ENCODE peak calls at places on chromosome 11, in five cellular contexts. U, C, G, I and X are unnamed samples.

GRCh38 chr11:59997800-59998199 is 19.2 kb upstream of the OOSP4B start:
- DNase-seq in I (no peak), G (no peak), C (no peak), U (no peak), X (no peak)

GRCh38 chr11:46112961-46113617 is 8.2 kb downstream of the PHF21A start:
- DNase-seq in C (peak), U (peak), G (no peak), I (no peak), X (peak)

GRCh38 chr11:44133335-44133946 is 38.0 kb downstream of the EXT2 start:
- DNase-seq in C (peak), G (no peak), I (no peak), U (peak), X (peak)

GRCh38 chr11:8258289-8258688 is 5.4 kb downstream of the LMO1 start:
- DNase-seq in C (no peak), G (no peak), I (no peak), U (no peak), X (no peak)

GRCh38 chr11:128598755-128599154 is 11.4 kb upstream of the ETS1 start:
- DNase-seq in G (no peak), U (no peak), C (no peak), I (no peak), X (no peak)

GRCh38 chr11:130897262-130898182 is 18.8 kb downstream of the SNX19 start:
- DNase-seq in G (no peak), C (no peak), U (no peak), I (no peak), X (no peak)

GRCh38 chr11:111538407-111539114 is 2.0 kb upstream of the LAYN start:
- DNase-seq in I (no peak), U (no peak), C (peak), G (no peak), X (no peak)

GRCh38 chr11:32792111-32792947 is 2.1 kb downstream of the CCDC73 start:
- DNase-seq in G (no peak), I (no peak), U (no peak), C (no peak), X (no peak)

DNA sequence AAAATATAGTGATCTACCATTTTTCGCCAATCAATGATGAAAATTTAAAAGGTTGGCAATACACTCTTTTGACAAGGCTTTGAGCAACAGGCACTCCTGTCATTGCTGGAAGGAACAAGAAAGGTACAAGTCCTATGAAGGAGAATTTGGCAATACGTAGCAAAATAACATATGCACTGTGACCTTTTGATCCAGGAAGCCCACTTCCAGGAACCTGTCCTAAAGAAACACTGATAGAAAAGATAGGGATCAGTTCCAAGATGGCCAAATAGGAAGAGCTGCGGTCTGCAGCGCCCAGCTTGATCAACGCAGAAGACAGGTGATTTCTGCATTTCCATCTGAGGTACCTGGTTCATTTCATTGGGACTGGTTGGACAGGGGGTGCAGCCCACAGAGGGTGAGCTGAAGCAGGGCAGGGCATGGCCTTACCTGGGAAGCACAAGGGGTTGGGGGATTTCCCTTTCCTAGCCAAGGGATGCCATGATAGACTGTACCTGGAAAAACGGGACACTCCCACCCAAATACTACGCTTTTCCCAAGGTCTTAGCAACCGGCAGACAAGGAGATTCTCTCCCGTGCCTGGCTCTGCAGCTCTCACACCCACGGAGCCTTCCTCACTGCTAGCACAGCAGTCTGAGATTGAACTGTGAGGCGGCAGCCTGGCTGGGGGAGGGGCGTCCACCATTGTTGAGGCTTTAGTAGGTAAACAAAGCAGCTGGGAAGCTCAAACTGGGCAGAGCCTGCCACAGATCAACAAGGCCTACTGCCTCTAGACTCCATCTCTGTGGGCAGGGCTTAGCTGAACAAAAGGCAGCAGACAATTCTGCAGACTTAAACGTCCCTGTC is 69.7 kb upstream of the GALNT18 start:
- DNase-seq in G (peak), U (no peak), I (no peak), C (no peak), X (peak)
- H3K4me2 ChIP-seq in G (peak), U (no peak), I (no peak), C (peak), X (peak)

GRCh38 chr11:20193307-20193706 is 33.0 kb upstream of the DBX1 start:
- DNase-seq in C (no peak), U (no peak), I (no peak), G (no peak), X (no peak)

GRCh38 chr11:20192641-20193040 is 32.4 kb upstream of the DBX1 start:
- DNase-seq in U (no peak), G (no peak), C (no peak), I (no peak), X (no peak)

GRCh38 chr11:20194470-20194869 is 34.2 kb upstream of the DBX1 start:
- DNase-seq in G (no peak), U (no peak), I (no peak), C (no peak), X (no peak)

GRCh38 chr11:20201231-20201630 is 41.0 kb upstream of the DBX1 start:
- DNase-seq in U (no peak), C (no peak), I (no peak), G (no peak), X (peak)

DNA sequence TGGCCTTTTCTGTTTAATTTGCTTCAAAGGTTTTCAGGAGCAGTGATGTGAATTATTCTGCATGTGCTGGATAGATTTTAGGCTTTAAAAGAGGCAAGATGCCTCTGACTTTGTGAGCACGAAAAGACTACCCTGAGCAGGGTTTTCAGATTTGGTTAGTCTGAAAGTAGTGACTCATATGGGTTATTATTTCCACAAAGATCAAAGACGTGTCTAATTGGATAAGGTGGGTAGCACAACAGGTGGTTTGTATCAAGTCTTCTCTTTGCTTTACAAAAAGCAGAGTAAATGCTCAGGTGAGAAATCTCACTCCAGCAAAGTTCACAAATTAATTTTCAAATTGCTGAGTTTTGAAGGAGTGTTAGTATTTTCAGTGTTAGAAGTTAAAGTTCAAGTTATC is 37.6 kb upstream of the DBX1 start:
- DNase-seq in I (peak), G (no peak), C (no peak), U (no peak), X (no peak)
- TF ChIP-seq CREB1 in I (no peak), G (no peak), C (no peak), U (no peak), X (no peak)

GRCh38 chr11:118153976-118154375 is 1.4 kb upstream of the SCN4B start:
- DNase-seq in U (no peak), I (no peak), G (no peak), C (no peak), X (no peak)
- H3K4me2 ChIP-seq in U (no peak), I (no peak), G (peak), C (no peak), X (peak)

GRCh38 chr11:113202431-113202830 is 112.0 kb upstream of the TTC12 start:
- DNase-seq in G (no peak), U (no peak), C (no peak), I (no peak), X (no peak)
- TF ChIP-seq CREB1 in G (no peak), U (no peak), C (no peak), I (no peak), X (no peak)

DNA sequence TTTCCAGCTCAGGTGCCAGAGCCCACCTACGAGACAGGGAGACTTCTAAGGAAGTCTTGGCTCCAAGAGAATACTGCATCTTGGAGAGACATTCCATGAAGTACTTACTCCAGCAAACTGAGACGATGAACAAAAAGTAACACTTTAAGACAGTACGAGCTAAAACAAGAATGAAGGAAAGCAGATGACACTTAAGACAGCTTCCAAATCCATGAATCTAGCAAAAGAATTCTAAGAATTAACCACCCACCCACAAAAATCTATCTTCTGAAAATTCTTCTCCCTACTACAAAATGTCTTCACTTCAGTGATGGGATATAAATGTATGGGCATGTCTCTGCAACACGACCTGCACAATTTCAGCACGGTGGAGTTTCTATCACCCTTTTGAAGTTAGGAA is 132.9 kb downstream of the C11orf58 start:
- DNase-seq in U (no peak), I (no peak), G (no peak), C (no peak), X (no peak)
- H3K4me2 ChIP-seq in U (no peak), I (no peak), G (no peak), C (no peak), X (no peak)

DNA sequence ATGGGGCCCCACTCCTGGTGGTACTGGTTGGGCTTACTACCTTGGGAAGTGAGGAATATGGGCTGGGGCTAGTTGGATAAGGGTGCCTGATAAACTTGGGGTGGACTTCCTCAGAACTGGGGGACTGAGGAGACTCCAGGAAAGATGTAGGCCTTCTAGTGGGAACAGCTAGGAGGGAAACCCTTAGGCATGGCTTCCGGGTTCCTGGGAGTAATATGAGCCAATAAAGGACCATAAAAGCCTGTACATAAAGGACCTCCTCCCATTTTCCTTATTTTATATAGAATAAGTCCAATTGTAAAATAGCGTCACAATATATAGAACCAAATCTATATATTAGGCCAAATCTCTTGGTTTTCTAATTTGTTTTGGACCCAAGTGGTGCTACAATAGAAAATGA is 18.4 kb upstream of the RNASEH2C start:
- DNase-seq in C (no peak), U (no peak), G (no peak), I (no peak), X (no peak)
- TF ChIP-seq CREB1 in C (no peak), U (no peak), G (no peak), I (no peak), X (no peak)

GRCh38 chr11:95912902-95913560 is 10.9 kb downstream of the MTMR2 start:
- DNase-seq in G (no peak), U (no peak), I (no peak), C (no peak), X (no peak)

GRCh38 chr11:95913830-95914229 is 10.1 kb downstream of the MTMR2 start:
- DNase-seq in C (no peak), I (no peak), U (no peak), G (no peak), X (no peak)

GRCh38 chr11:95916049-95916448 is 7.9 kb downstream of the MTMR2 start:
- DNase-seq in G (no peak), C (no peak), U (no peak), I (no peak), X (no peak)

GRCh38 chr11:95917188-95918036 is 6.5 kb downstream of the MTMR2 start:
- DNase-seq in C (no peak), G (no peak), U (no peak), I (no peak), X (no peak)

GRCh38 chr11:95915051-95915450 is 8.9 kb downstream of the MTMR2 start:
- DNase-seq in C (no peak), G (no peak), I (no peak), U (no peak), X (no peak)
- H3K4me2 ChIP-seq in C (no peak), G (no peak), I (no peak), U (no peak), X (no peak)

DNA sequence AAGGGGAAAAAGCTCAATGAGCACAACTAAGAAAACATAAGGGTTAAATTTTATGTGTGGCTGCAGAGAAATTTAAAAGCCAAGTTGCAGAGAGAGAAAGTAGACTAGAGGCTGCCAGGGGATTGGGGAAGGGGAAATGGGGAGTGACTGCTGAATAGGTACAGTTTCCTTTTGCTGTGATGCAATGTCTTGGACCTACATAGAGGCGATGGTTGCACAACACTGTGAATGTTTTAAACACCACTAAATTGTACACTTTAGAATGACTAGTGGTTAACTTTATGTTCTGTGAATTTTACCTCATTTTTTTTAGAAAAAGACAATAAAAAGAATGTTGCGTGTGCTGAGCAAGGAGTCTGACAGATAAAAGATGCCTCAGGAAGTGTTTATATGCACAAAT is 36.5 kb downstream of the TENM4 start:
- DNase-seq in U (no peak), G (no peak), C (no peak), I (no peak), X (no peak)
- TF ChIP-seq CREB1 in U (no peak), G (no peak), C (no peak), I (no peak), X (no peak)

GRCh38 chr11:27395556-27396258 is 32.7 kb upstream of the CCDC34 start:
- DNase-seq in C (peak), U (no peak), G (no peak), I (no peak), X (peak)
- H3K4me2 ChIP-seq in C (peak), U (no peak), G (peak), I (no peak), X (peak)